ENCODE peak calls at places on chromosomes 7 and 10, in nine cellular contexts. H, W, B, V, Z, P, X, E and Q are unnamed samples.

GRCh38 chr10:71795248-71795647 is 21.9 kb upstream of the VSIR start:
- DNase-seq in H (no peak), W (peak; percentile 49), B (peak; percentile 12), V (peak; percentile 38), Z (peak; percentile 33), P (no peak), X (peak; percentile 24), E (no peak), Q (peak; percentile 21)

GRCh38 chr10:117746541-117747195 is 204.1 kb downstream of the EMX2 start:
- DNase-seq in H (no peak), W (no peak), B (no peak), V (no peak), Z (no peak), P (no peak), X (no peak), E (no peak), Q (no peak)

GRCh38 chr7:71237945-71238344 is 106.0 kb downstream of the GALNT17 start:
- DNase-seq in H (no peak), W (no peak), B (no peak), V (no peak), Z (no peak), P (no peak), X (no peak), E (no peak), Q (no peak)

GRCh38 chr10:70132098-70133029 is at the start of gene AIFM2:
- DNase-seq in H (peak; percentile 68), W (peak; percentile 91), B (peak; percentile 44), V (peak; percentile 97), Z (peak; percentile 90), P (no peak), X (peak; percentile 38), E (no peak), Q (peak; percentile 51)

GRCh38 chr10:54130394-54130793 is 670.6 kb downstream of the PCDH15 start:
- DNase-seq in H (no peak), W (no peak), B (no peak), V (no peak), Z (no peak), P (no peak), X (no peak), E (no peak), Q (no peak)

GRCh38 chr7:22238354-22239311 is 118.3 kb downstream of the RAPGEF5 start:
- DNase-seq in H (peak; percentile 16), W (peak; percentile 70), B (peak; percentile 49), V (peak; percentile 68), Z (no peak), P (no peak), X (no peak), E (no peak), Q (no peak)

GRCh38 chr10:93030409-93030808 is 30.2 kb upstream of the CYP26C1 start:
- DNase-seq in H (peak; percentile 38), W (peak; percentile 89), B (peak; percentile 77), V (peak; percentile 58), Z (no peak), P (no peak), X (peak; percentile 39), E (no peak), Q (no peak)

GRCh38 chr10:48551796-48552591 is 52.9 kb downstream of the ARHGAP22 start:
- DNase-seq in H (peak; percentile 11), W (peak; percentile 69), B (peak; percentile 12), V (peak; percentile 81), Z (peak; percentile 47), P (no peak), X (peak; percentile 68), E (no peak), Q (peak; percentile 35)

GRCh38 chr10:80596391-80597257 is 58.9 kb downstream of the SH2D4B start:
- DNase-seq in H (peak; percentile 30), W (peak; percentile 47), B (peak; percentile 14), V (peak; percentile 41), Z (peak; percentile 10), P (no peak), X (peak; percentile 38), E (peak; percentile 15), Q (peak; percentile 39)

GRCh38 chr7:91800389-91800788 is 80.1 kb downstream of the MTERF1 start:
- DNase-seq in H (no peak), W (no peak), B (no peak), V (no peak), Z (no peak), P (no peak), X (no peak), E (no peak), Q (no peak)

GRCh38 chr7:139696547-139696946 is 81.3 kb downstream of the HIPK2 start:
- DNase-seq in H (no peak), W (peak; percentile 34), B (no peak), V (no peak), Z (no peak), P (no peak), X (no peak), E (no peak), Q (no peak)

GRCh38 chr10:67771200-67771599 is 66.8 kb downstream of the DNAJC12 start:
- DNase-seq in H (no peak), W (no peak), B (no peak), V (no peak), Z (no peak), P (no peak), X (no peak), E (no peak), Q (no peak)

GRCh38 chr7:104275900-104276299 is 52.5 kb upstream of the LHFPL3 start:
- DNase-seq in H (peak; percentile 20), W (peak; percentile 32), B (no peak), V (peak; percentile 41), Z (no peak), P (no peak), X (no peak), E (no peak), Q (no peak)

GRCh38 chr7:57404343-57404966 is 45.5 kb upstream of the ZNF716 start:
- DNase-seq in H (no peak), W (no peak), B (no peak), V (peak; percentile 52), Z (no peak), P (no peak), X (no peak), E (no peak), Q (no peak)

GRCh38 chr7:90222811-90223725 is 11.5 kb downstream of the STEAP2 start:
- DNase-seq in H (peak; percentile 78), W (peak; percentile 89), B (peak; percentile 49), V (peak; percentile 40), Z (no peak), P (no peak), X (no peak), E (no peak), Q (no peak)
- H3K4me1 ChIP-seq in H (peaks cover 11% of the 10 kb centered on the region), W (peaks cover 24% of the 10 kb centered on the region), B (no peaks in the 10 kb centered on the region), V (peaks cover 9% of the 10 kb centered on the region), Z (no peaks in the 10 kb centered on the region), P (no peaks in the 10 kb centered on the region), X (no peaks in the 10 kb centered on the region), E (no peaks in the 10 kb centered on the region), Q (no peaks in the 10 kb centered on the region)

GRCh38 chr7:97732567-97733275 is 835 bp downstream of the TAC1 start:
- DNase-seq in H (no peak), W (no peak), B (no peak), V (no peak), Z (no peak), P (no peak), X (no peak), E (no peak), Q (no peak)

GRCh38 chr7:97733276-97734206 is 1.7 kb downstream of the TAC1 start:
- DNase-seq in H (no peak), W (peak; percentile 10), B (no peak), V (no peak), Z (no peak), P (no peak), X (no peak), E (no peak), Q (no peak)

GRCh38 chr7:97735075-97735474 is 3.2 kb downstream of the TAC1 start:
- DNase-seq in H (no peak), W (no peak), B (no peak), V (no peak), Z (no peak), P (no peak), X (no peak), E (no peak), Q (no peak)

GRCh38 chr7:97734255-97734654 is 2.4 kb downstream of the TAC1 start:
- DNase-seq in H (no peak), W (no peak), B (no peak), V (no peak), Z (no peak), P (no peak), X (no peak), E (no peak), Q (no peak)

DNA sequence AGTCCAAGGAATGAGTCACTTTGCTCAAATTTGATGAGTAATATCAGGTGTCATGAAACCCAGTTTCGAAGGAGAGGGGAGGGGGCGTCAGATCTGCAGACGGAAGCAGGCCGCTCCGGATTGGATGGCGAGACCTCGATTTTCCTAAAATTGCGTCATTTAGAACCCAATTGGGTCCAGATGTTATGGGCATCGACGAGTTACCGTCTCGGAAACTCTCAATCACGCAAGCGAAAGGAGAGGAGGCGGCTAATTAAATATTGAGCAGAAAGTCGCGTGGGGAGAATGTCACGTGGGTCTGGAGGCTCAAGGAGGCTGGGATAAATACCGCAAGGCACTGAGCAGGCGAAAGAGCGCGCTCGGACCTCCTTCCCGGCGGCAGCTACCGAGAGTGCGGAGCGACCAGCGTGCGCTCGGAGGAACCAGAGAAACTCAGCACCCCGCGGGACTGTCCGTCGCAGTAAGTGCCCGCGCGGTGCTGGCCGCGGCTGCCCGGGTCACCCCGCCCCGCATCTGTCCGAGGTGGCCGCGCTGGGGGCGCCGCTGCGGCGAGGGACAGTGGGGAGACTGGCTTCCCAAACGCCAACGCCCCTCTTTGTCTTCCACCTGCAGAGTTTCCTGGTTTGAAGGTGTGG is at the start of gene TAC1:
- DNase-seq in H (no peak), W (peak; percentile 32), B (peak; percentile 4), V (no peak), Z (no peak), P (no peak), X (no peak), E (no peak), Q (no peak)
- TF ChIP-seq EZH2 in H (peak; percentile 86), W (no peak), B (no peak), V (no peak), Z (no peak), P (no peak), X (peak; percentile 43), E (peak; percentile 73), Q (no peak)

DNA sequence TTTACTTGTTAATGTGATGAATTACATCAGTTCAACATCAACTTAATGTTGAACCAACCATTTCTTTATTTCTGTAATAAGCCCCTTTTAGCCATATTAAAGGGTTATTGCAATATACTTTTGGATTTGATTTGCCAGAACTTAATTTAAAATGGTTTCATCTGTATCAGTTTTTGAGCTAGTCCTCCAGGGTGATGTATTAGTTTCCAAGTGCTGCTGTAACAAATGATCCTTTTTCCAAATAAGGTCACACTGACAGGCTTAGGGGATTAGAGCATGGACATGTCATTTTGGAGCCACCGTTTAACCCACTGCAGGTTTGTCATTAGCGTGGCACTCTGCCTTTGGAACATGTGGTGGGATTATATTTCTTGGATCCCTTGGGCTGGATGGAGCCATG is 244.8 kb upstream of the PLPP4 start:
- DNase-seq in H (no peak), W (no peak), B (no peak), V (no peak), Z (no peak), P (no peak), X (no peak), E (no peak), Q (no peak)
- H3K4me1 ChIP-seq in H (no peaks in the 10 kb centered on the region), W (no peaks in the 10 kb centered on the region), B (no peaks in the 10 kb centered on the region), V (no peaks in the 10 kb centered on the region), Z (no peaks in the 10 kb centered on the region), P (no peaks in the 10 kb centered on the region), X (no peaks in the 10 kb centered on the region), E (no peaks in the 10 kb centered on the region), Q (no peaks in the 10 kb centered on the region)

DNA sequence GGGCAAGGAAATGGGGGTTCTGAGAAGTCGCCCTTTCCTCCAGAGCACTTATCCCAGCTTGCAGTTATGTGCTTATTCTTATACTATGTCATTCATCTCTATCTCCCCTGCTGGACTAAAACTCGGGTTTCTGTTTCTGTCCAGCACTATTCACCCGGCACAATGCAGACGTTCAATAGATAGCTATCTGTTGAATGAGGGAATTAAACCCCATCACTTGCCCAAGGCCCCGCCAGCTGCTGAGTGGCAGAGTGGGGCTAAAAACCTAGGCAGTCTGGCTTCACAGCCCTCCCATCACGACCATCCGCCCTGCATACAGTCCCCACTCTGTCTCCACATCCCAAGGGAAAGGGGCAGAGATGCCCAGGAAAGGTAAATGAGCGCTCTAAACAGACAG is 5.4 kb downstream of the SLIT1 start:
- DNase-seq in H (no peak), W (no peak), B (no peak), V (no peak), Z (no peak), P (no peak), X (no peak), E (no peak), Q (no peak)
- TF ChIP-seq EZH2 in H (no peak), W (no peak), B (no peak), V (no peak), Z (no peak), P (no peak), X (no peak), E (no peak), Q (no peak)